ENCODE peak calls at places on chromosomes 12 and 14, in seven cellular contexts. One of them, this sample, is unnamed.

GRCh38 chr12:118103601-118104382 is at the start of gene VSIG10:
- DNase-seq in upper lobe of right lung: peak; percentile 91
- DNase-seq in aorta: peak; percentile 88
- DNase-seq in activated T-helper 1 cell treated with anti-CD3 and anti-CD28 coated beads, Interleukin-2, amount 50 U/mL, for 16 hours: no peak
- DNase-seq in NCI-H748 treated with DMSO at 0.1 percent for 48 hours: peak; percentile 24
- DNase-seq in HFF-Myc: no peak
- DNase-seq in IMR-90: peak; percentile 53
- DNase-seq in this sample: no peak

GRCh38 chr12:52992699-52993557 is 13.3 kb upstream of the EIF4B start:
- DNase-seq in upper lobe of right lung: no peak
- DNase-seq in aorta: peak; percentile 24
- DNase-seq in activated T-helper 1 cell treated with anti-CD3 and anti-CD28 coated beads, Interleukin-2, amount 50 U/mL, for 16 hours: no peak
- DNase-seq in NCI-H748 treated with DMSO at 0.1 percent for 48 hours: no peak
- DNase-seq in HFF-Myc: no peak
- DNase-seq in IMR-90: peak; percentile 60
- DNase-seq in this sample: no peak

GRCh38 chr12:5094550-5094949 is 50.9 kb downstream of the KCNA5 start:
- DNase-seq in upper lobe of right lung: no peak
- DNase-seq in aorta: no peak
- DNase-seq in activated T-helper 1 cell treated with anti-CD3 and anti-CD28 coated beads, Interleukin-2, amount 50 U/mL, for 16 hours: no peak
- DNase-seq in NCI-H748 treated with DMSO at 0.1 percent for 48 hours: no peak
- DNase-seq in HFF-Myc: no peak
- DNase-seq in IMR-90: peak; percentile 29
- DNase-seq in this sample: no peak

GRCh38 chr14:51430600-51430999 is 190.6 kb downstream of the TMX1 start:
- DNase-seq in upper lobe of right lung: no peak
- DNase-seq in aorta: no peak
- DNase-seq in activated T-helper 1 cell treated with anti-CD3 and anti-CD28 coated beads, Interleukin-2, amount 50 U/mL, for 16 hours: no peak
- DNase-seq in NCI-H748 treated with DMSO at 0.1 percent for 48 hours: no peak
- DNase-seq in HFF-Myc: no peak
- DNase-seq in IMR-90: no peak
- DNase-seq in this sample: no peak

GRCh38 chr14:73713206-73713803 is 879 bp downstream of the PNMA1 start:
- DNase-seq in upper lobe of right lung: no peak
- DNase-seq in aorta: no peak
- DNase-seq in activated T-helper 1 cell treated with anti-CD3 and anti-CD28 coated beads, Interleukin-2, amount 50 U/mL, for 16 hours: no peak
- DNase-seq in NCI-H748 treated with DMSO at 0.1 percent for 48 hours: no peak
- DNase-seq in HFF-Myc: no peak
- DNase-seq in IMR-90: no peak
- DNase-seq in this sample: no peak

GRCh38 chr14:85437143-85437542 is 92.8 kb upstream of the FLRT2 start:
- DNase-seq in upper lobe of right lung: no peak
- DNase-seq in aorta: no peak
- DNase-seq in activated T-helper 1 cell treated with anti-CD3 and anti-CD28 coated beads, Interleukin-2, amount 50 U/mL, for 16 hours: no peak
- DNase-seq in NCI-H748 treated with DMSO at 0.1 percent for 48 hours: no peak
- DNase-seq in HFF-Myc: no peak
- DNase-seq in IMR-90: peak; percentile 80
- DNase-seq in this sample: no peak

GRCh38 chr14:63852271-63852816 is 460 bp upstream of the SYNE2 start:
- DNase-seq in upper lobe of right lung: no peak
- DNase-seq in aorta: no peak
- DNase-seq in activated T-helper 1 cell treated with anti-CD3 and anti-CD28 coated beads, Interleukin-2, amount 50 U/mL, for 16 hours: no peak
- DNase-seq in NCI-H748 treated with DMSO at 0.1 percent for 48 hours: peak; percentile 63
- DNase-seq in HFF-Myc: no peak
- DNase-seq in IMR-90: peak; percentile 20
- DNase-seq in this sample: no peak

GRCh38 chr12:28164644-28165313 is 25.5 kb upstream of the CCDC91 start:
- DNase-seq in upper lobe of right lung: no peak
- DNase-seq in aorta: no peak
- DNase-seq in activated T-helper 1 cell treated with anti-CD3 and anti-CD28 coated beads, Interleukin-2, amount 50 U/mL, for 16 hours: no peak
- DNase-seq in NCI-H748 treated with DMSO at 0.1 percent for 48 hours: no peak
- DNase-seq in HFF-Myc: no peak
- DNase-seq in IMR-90: peak; percentile 11
- DNase-seq in this sample: no peak

GRCh38 chr12:88903333-88903732 is 323.1 kb upstream of the KITLG start:
- DNase-seq in upper lobe of right lung: no peak
- DNase-seq in aorta: no peak
- DNase-seq in activated T-helper 1 cell treated with anti-CD3 and anti-CD28 coated beads, Interleukin-2, amount 50 U/mL, for 16 hours: no peak
- DNase-seq in NCI-H748 treated with DMSO at 0.1 percent for 48 hours: no peak
- DNase-seq in HFF-Myc: no peak
- DNase-seq in IMR-90: no peak
- DNase-seq in this sample: no peak

GRCh38 chr12:93698307-93699092 is 21.3 kb downstream of the CRADD start:
- DNase-seq in upper lobe of right lung: no peak
- DNase-seq in aorta: no peak
- DNase-seq in activated T-helper 1 cell treated with anti-CD3 and anti-CD28 coated beads, Interleukin-2, amount 50 U/mL, for 16 hours: no peak
- DNase-seq in NCI-H748 treated with DMSO at 0.1 percent for 48 hours: no peak
- DNase-seq in HFF-Myc: no peak
- DNase-seq in IMR-90: peak; percentile 40
- DNase-seq in this sample: no peak

GRCh38 chr12:7750350-7750749 is 3.2 kb upstream of the CLEC4C start:
- DNase-seq in upper lobe of right lung: no peak
- DNase-seq in aorta: peak; percentile 3
- DNase-seq in activated T-helper 1 cell treated with anti-CD3 and anti-CD28 coated beads, Interleukin-2, amount 50 U/mL, for 16 hours: no peak
- DNase-seq in NCI-H748 treated with DMSO at 0.1 percent for 48 hours: no peak
- DNase-seq in HFF-Myc: no peak
- DNase-seq in IMR-90: no peak
- DNase-seq in this sample: no peak

GRCh38 chr14:51018521-51018920 is 74.2 kb upstream of the PYGL start:
- DNase-seq in upper lobe of right lung: no peak
- DNase-seq in aorta: no peak
- DNase-seq in activated T-helper 1 cell treated with anti-CD3 and anti-CD28 coated beads, Interleukin-2, amount 50 U/mL, for 16 hours: no peak
- DNase-seq in NCI-H748 treated with DMSO at 0.1 percent for 48 hours: no peak
- DNase-seq in HFF-Myc: no peak
- DNase-seq in IMR-90: peak; percentile 41
- DNase-seq in this sample: no peak

GRCh38 chr12:119014368-119014767 is 33.0 kb downstream of the SRRM4 start:
- DNase-seq in upper lobe of right lung: no peak
- DNase-seq in aorta: no peak
- DNase-seq in activated T-helper 1 cell treated with anti-CD3 and anti-CD28 coated beads, Interleukin-2, amount 50 U/mL, for 16 hours: no peak
- DNase-seq in NCI-H748 treated with DMSO at 0.1 percent for 48 hours: no peak
- DNase-seq in HFF-Myc: no peak
- DNase-seq in IMR-90: no peak
- DNase-seq in this sample: no peak

GRCh38 chr12:92561543-92561899 is 141.3 kb upstream of the PLEKHG7 start:
- DNase-seq in upper lobe of right lung: no peak
- DNase-seq in aorta: no peak
- DNase-seq in activated T-helper 1 cell treated with anti-CD3 and anti-CD28 coated beads, Interleukin-2, amount 50 U/mL, for 16 hours: no peak
- DNase-seq in NCI-H748 treated with DMSO at 0.1 percent for 48 hours: no peak
- DNase-seq in HFF-Myc: no peak
- DNase-seq in IMR-90: peak; percentile 91
- DNase-seq in this sample: no peak